ENCODE peak calls at places on chromosomes 4 and X, in six cellular contexts. S is GM12891, L is HepG2, R is K562, I is H1, E is GM12878. V is an unnamed sample.

GRCh38 chrX:153459976-153460375 is 10.4 kb downstream of the HAUS7 start:
- DNase-seq in E (no peak), S (no peak), I (no peak), R (no peak), L (peak), V (no peak)

GRCh38 chrX:1531106-1531890 is 5.7 kb downstream of the P2RY8 start:
- DNase-seq in L (no peak), R (no peak), E (no peak), I (no peak), S (no peak), V (no peak)

GRCh38 chr4:78951862-78952472 is 12.7 kb upstream of the PAQR3 start:
- DNase-seq in R (peak), E (no peak), L (peak), S (peak), I (no peak), V (no peak)

GRCh38 chr4:1337376-1337831 is 9.6 kb upstream of the UVSSA start:
- DNase-seq in S (no peak), I (no peak), R (peak), L (peak), E (no peak), V (no peak)

GRCh38 chr4:610411-611261 is 14.7 kb upstream of the PDE6B start:
- DNase-seq in L (no peak), I (no peak), E (no peak), S (no peak), R (no peak), V (no peak)

GRCh38 chr4:154781983-154782293 is 866 bp downstream of the RBM46 start:
- DNase-seq in I (no peak), R (no peak), L (no peak), E (no peak), S (no peak), V (no peak)

GRCh38 chrX:30898886-30899285 is 9.8 kb upstream of the TAB3 start:
- DNase-seq in R (no peak), S (no peak), L (peak), E (no peak), I (no peak), V (no peak)

GRCh38 chr4:139907001-139907809 is 241.6 kb downstream of the MGST2 start:
- DNase-seq in E (peak), R (no peak), S (no peak), L (no peak), I (no peak), V (no peak)

GRCh38 chrX:122866527-122866926 is 317.6 kb upstream of the GRIA3 start:
- DNase-seq in E (no peak), S (no peak), L (no peak), R (no peak), I (no peak), V (no peak)

GRCh38 chrX:38236901-38237615 is 16.4 kb upstream of the SRPX start:
- DNase-seq in L (no peak), R (no peak), I (no peak), S (no peak), E (no peak), V (no peak)

GRCh38 chr4:125739760-125740159 is 425.0 kb downstream of the FAT4 start:
- DNase-seq in I (no peak), R (no peak), S (no peak), E (no peak), L (no peak), V (no peak)

GRCh38 chrX:76029385-76029784 is 143.5 kb upstream of the PBDC1 start:
- DNase-seq in R (peak), L (no peak), S (no peak), E (no peak), I (no peak), V (no peak)

GRCh38 chrX:103918050-103918449 is 44.4 kb upstream of the TMSB15B start:
- DNase-seq in S (peak), E (no peak), I (no peak), R (peak), L (no peak), V (peak)

GRCh38 chr4:23483320-23483958 is 406.4 kb downstream of the PPARGC1A start:
- DNase-seq in R (no peak), E (no peak), S (no peak), L (no peak), I (no peak), V (no peak)

GRCh38 chr4:38489924-38490639 is 173.9 kb upstream of the KLF3 start:
- DNase-seq in R (peak), S (no peak), L (peak), I (no peak), E (no peak), V (no peak)

GRCh38 chr4:22356996-22357596 is 158.8 kb downstream of the ADGRA3 start:
- DNase-seq in I (no peak), L (no peak), S (peak), E (no peak), R (no peak), V (no peak)

GRCh38 chrX:111483140-111483539 is 28.3 kb upstream of the SERTM2 start:
- DNase-seq in S (no peak), L (no peak), I (no peak), E (no peak), R (no peak), V (no peak)

GRCh38 chr4:5021546-5021945 is 2.3 kb upstream of the CYTL1 start:
- DNase-seq in R (no peak), E (no peak), L (no peak), S (no peak), I (no peak), V (no peak)

GRCh38 chr4:129144755-129145206 is 48.8 kb downstream of the C4orf33 start:
- DNase-seq in S (no peak), I (no peak), E (no peak), L (no peak), R (peak), V (no peak)

GRCh38 chr4:156815717-156816319 is 155.8 kb downstream of the PDGFC start:
- DNase-seq in S (no peak), R (no peak), L (no peak), I (no peak), E (no peak), V (no peak)

GRCh38 chr4:38670939-38671593 is 7.1 kb downstream of the KLF3 start:
- DNase-seq in E (no peak), S (no peak), L (no peak), R (no peak), I (no peak), V (no peak)

GRCh38 chrX:12360389-12360788 is 222.1 kb downstream of the FRMPD4 start:
- DNase-seq in S (no peak), I (no peak), E (no peak), R (no peak), L (no peak), V (no peak)

GRCh38 chrX:12950851-12951589 is 23.9 kb upstream of the TMSB4X start:
- DNase-seq in E (peak), I (no peak), S (no peak), R (peak), L (peak), V (no peak)

GRCh38 chr4:147877308-147877771 is 145.5 kb downstream of the ARHGAP10 start:
- DNase-seq in L (no peak), E (no peak), S (no peak), I (no peak), R (no peak), V (no peak)

GRCh38 chr4:169492436-169493163 is 119.8 kb downstream of the NEK1 start:
- DNase-seq in E (peak), L (peak), S (no peak), R (peak), I (peak), V (peak)

GRCh38 chrX:128891554-128891953 is 631.7 kb downstream of the SMARCA1 start:
- DNase-seq in I (no peak), E (no peak), R (no peak), L (no peak), S (no peak), V (no peak)

DNA sequence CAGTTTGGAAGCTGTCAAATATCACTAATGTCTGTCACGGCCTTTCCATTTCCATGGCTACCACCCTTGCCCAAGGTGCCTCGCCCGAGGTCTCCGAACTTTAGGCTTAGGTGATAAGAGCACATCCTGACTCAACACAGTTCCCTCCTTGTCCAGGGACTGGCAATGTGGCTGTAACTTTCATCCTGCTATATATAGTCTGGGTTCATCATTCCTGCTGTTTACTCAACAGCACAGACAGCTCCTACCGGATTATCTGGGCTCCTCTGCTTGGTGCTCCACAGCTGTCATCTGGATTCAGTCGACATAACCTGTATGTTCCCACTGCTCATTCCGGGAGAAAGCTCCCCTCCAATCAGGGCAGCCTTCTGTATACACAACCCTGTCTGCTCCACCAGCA is 51.2 kb downstream of the GATB start:
- DNase-seq in I (no peak), E (no peak), R (no peak), L (no peak), S (no peak), V (no peak)
- TF ChIP-seq TAF1 in I (no peak), E (no peak), R (no peak), L (no peak), S (no peak), V (no peak)

GRCh38 chrX:154546354-154547244 is at the start of gene G6PD:
- DNase-seq in R (peak), S (peak), I (no peak), L (peak), E (no peak), V (peak)
- TF ChIP-seq POLR2A in R (peak), S (peak), I (no peak), L (no peak), E (peak), V (peak)

GRCh38 chr4:7893539-7893938 is 46.1 kb downstream of the AFAP1 start:
- DNase-seq in I (no peak), L (no peak), E (no peak), R (no peak), S (no peak), V (no peak)
- TF ChIP-seq POLR2AphosphoS5 in I (no peak), L (no peak), E (no peak), R (no peak), S (no peak), V (no peak)

GRCh38 chr4:159360549-159360948 is 257.7 kb downstream of the RAPGEF2 start:
- DNase-seq in R (no peak), L (no peak), E (no peak), S (no peak), I (no peak), V (no peak)
- TF ChIP-seq TAF1 in R (no peak), L (no peak), E (no peak), S (no peak), I (no peak), V (no peak)

GRCh38 chrX:21991504-21991903 is 40.6 kb upstream of the PHEX start:
- DNase-seq in L (no peak), E (no peak), S (no peak), R (no peak), I (no peak), V (no peak)

GRCh38 chrX:21993265-21993664 is 38.9 kb upstream of the PHEX start:
- DNase-seq in S (no peak), R (peak), L (no peak), E (peak), I (no peak), V (no peak)

GRCh38 chrX:21998037-21998436 is 34.1 kb upstream of the PHEX start:
- DNase-seq in I (no peak), S (no peak), L (no peak), E (no peak), R (no peak), V (no peak)

DNA sequence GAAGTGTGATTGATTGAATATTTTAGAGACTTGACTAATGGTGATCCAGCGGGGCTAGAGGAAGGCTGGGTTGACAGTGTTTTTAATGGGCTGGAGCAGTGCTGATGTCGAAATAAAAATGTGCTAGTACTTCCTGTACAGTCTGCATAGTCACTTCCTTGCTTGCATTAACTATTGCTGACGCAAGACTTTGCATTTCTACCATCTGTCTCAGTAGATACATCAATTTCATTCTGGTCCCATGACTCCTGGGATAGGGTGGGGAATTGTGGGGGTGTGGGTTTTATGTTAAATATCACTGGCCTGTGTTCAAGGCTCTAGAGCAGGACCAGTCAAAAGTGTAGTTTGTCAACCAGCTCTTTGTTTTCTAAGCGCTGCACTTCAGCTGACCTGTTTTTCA is 35.3 kb upstream of the PHEX start:
- DNase-seq in L (peak), S (no peak), I (no peak), E (no peak), R (no peak), V (no peak)
- TF ChIP-seq POLR2A in L (no peak), S (no peak), I (no peak), E (no peak), R (no peak), V (no peak)

DNA sequence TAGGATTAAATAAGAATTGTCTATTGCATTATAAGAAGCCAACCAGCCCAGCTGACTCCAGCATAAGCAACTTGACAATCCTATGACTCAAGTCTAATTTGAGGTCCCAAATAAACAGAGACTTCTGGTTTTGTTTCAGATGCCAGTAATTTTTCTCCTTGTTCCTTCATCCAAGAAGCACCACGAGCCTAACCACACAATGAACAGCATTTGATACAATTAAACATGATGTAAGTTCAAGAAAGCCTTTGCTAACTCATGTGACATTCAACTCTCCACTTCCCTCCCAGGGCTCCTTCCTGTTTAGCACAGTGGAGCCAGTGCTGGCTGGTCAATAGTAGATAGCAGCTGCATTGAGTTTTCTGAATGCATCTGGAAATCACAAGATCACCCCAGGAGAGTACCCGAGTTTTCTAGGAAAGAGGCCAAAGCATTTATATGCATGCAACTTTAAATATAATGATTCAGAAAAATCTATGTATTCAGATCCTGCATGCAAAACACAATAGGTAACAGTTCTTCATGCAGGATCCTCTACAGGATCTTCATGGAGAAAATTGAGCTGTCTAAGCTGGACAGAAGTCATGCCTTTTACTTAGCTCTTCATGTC is 206.3 kb downstream of the ARHGAP24 start:
- DNase-seq in S (no peak), I (no peak), R (peak), E (no peak), L (no peak), V (no peak)
- TF ChIP-seq POLR2AphosphoS5 in S (no peak), I (no peak), R (no peak), E (no peak), L (no peak), V (no peak)

GRCh38 chr4:122612540-122612939 is 8.3 kb downstream of the IL21 start:
- DNase-seq in L (no peak), S (no peak), I (no peak), E (no peak), R (no peak), V (no peak)
- TF ChIP-seq TAF1 in L (no peak), S (no peak), I (no peak), E (no peak), R (no peak), V (no peak)

GRCh38 chrX:371907-372306 is 14.8 kb downstream of the PPP2R3B start:
- DNase-seq in L (no peak), I (no peak), R (peak), S (no peak), E (no peak), V (no peak)

GRCh38 chrX:375181-376036 is 11.3 kb downstream of the PPP2R3B start:
- DNase-seq in I (no peak), S (no peak), L (no peak), R (no peak), E (no peak), V (no peak)

GRCh38 chrX:374566-374965 is 12.1 kb downstream of the PPP2R3B start:
- DNase-seq in R (no peak), E (no peak), I (no peak), L (no peak), S (no peak), V (no peak)

GRCh38 chrX:372856-373640 is 13.7 kb downstream of the PPP2R3B start:
- DNase-seq in R (no peak), E (no peak), I (no peak), L (no peak), S (no peak), V (no peak)

DNA sequence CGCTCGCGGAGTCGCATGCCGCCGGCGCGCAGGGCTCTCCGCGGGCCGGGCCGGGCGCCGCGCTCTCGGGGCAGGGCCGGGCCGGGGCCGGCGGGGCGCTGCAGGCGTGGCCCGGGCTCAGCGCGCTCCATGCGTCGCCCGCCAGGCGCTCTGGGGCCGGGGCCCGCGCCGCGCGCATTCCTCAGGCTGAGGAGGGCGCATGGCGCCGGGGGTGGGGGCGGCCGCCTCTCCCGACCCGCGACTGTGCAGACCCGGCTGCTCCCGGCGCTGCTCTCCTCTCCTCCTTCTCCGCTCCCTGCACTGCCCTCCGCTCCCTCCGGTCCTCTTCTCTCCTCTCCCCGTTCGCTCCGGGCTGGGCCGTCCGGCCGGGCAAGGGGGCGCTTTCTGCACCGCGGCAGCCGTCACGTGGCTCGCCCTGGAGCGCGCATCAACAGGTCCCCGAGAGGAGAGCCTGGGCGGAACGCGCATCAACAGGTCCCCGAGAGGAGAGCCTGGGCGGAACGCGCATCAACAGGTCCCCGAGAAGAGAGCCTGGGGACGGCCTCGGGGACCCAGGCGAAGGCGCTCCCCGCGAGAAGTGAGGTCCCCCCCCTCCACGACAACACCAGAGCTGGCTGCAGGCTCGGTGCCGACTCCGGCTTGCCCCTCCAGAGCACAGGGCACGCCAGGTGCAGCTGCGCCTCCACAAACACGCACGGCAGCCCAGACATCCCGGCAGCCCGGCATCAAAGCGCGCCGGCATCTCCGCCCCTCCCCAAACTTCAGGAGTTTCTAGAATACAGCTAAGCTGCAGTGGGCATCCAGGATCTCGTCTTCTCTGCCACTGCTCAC is 12.9 kb downstream of the PPP2R3B start:
- DNase-seq in L (peak), E (no peak), R (no peak), I (no peak), S (peak), V (no peak)
- TF ChIP-seq POLR2A in L (no peak), E (no peak), R (no peak), I (no peak), S (no peak), V (no peak)

V was measured in GM12892.